ENCODE peak calls at places on chromosomes 2 and 18, in nine cellular contexts. One of them, this sample, is unnamed.

GRCh38 chr2:8544168-8544785 is 137.6 kb upstream of the ID2 start:
- DNase-seq in LoVo: no peak
- DNase-seq in GM03348: no peak
- DNase-seq in Peyer's patch: no peak
- DNase-seq in left cardiac atrium: no peak
- DNase-seq in A172: no peak
- DNase-seq in GM12865: no peak
- DNase-seq in CD4-positive, alpha-beta T cell: no peak
- DNase-seq in GM06990: no peak
- DNase-seq in this sample: peak; percentile 80

GRCh38 chr2:217988840-217989204 is 14.0 kb downstream of the TNS1 start:
- DNase-seq in GM03348: no peak
- DNase-seq in GM12865: no peak
- DNase-seq in A172: no peak
- DNase-seq in LoVo: no peak
- DNase-seq in GM06990: no peak
- DNase-seq in CD4-positive, alpha-beta T cell: no peak
- DNase-seq in Peyer's patch: no peak
- DNase-seq in left cardiac atrium: no peak
- DNase-seq in this sample: peak; percentile 82

GRCh38 chr2:4763009-4763408 is 929.2 kb upstream of the SOX11 start:
- DNase-seq in GM06990: no peak
- DNase-seq in LoVo: no peak
- DNase-seq in left cardiac atrium: peak; percentile 21
- DNase-seq in GM03348: no peak
- DNase-seq in Peyer's patch: no peak
- DNase-seq in A172: peak; percentile 31
- DNase-seq in CD4-positive, alpha-beta T cell: no peak
- DNase-seq in GM12865: no peak
- DNase-seq in this sample: no peak

GRCh38 chr2:241218131-241219029 is 29.9 kb downstream of the ANO7 start:
- DNase-seq in Peyer's patch: peak; percentile 50
- DNase-seq in GM03348: peak; percentile 78
- DNase-seq in left cardiac atrium: peak; percentile 71
- DNase-seq in GM06990: peak; percentile 55
- DNase-seq in A172: peak; percentile 38
- DNase-seq in LoVo: peak; percentile 35
- DNase-seq in GM12865: peak; percentile 50
- DNase-seq in CD4-positive, alpha-beta T cell: peak; percentile 27
- DNase-seq in this sample: peak; percentile 97

GRCh38 chr2:40653829-40654228 is 201.9 kb upstream of the SLC8A1 start:
- DNase-seq in A172: peak; percentile 13
- DNase-seq in GM12865: no peak
- DNase-seq in GM03348: peak; percentile 4
- DNase-seq in CD4-positive, alpha-beta T cell: no peak
- DNase-seq in GM06990: no peak
- DNase-seq in left cardiac atrium: no peak
- DNase-seq in Peyer's patch: no peak
- DNase-seq in LoVo: no peak
- DNase-seq in this sample: no peak

GRCh38 chr2:53600835-53601234 is 166.8 kb upstream of the CHAC2 start:
- DNase-seq in CD4-positive, alpha-beta T cell: no peak
- DNase-seq in GM12865: no peak
- DNase-seq in left cardiac atrium: no peak
- DNase-seq in LoVo: no peak
- DNase-seq in A172: peak; percentile 67
- DNase-seq in GM03348: peak; percentile 21
- DNase-seq in Peyer's patch: no peak
- DNase-seq in GM06990: no peak
- DNase-seq in this sample: no peak

GRCh38 chr18:28171837-28172236 is 5.1 kb downstream of the CDH2 start:
- DNase-seq in CD4-positive, alpha-beta T cell: no peak
- DNase-seq in GM03348: no peak
- DNase-seq in Peyer's patch: no peak
- DNase-seq in GM12865: no peak
- DNase-seq in A172: no peak
- DNase-seq in GM06990: no peak
- DNase-seq in left cardiac atrium: no peak
- DNase-seq in LoVo: no peak
- DNase-seq in this sample: no peak

GRCh38 chr2:192228685-192229084 is 34.0 kb upstream of the TMEFF2 start:
- DNase-seq in Peyer's patch: no peak
- DNase-seq in GM06990: no peak
- DNase-seq in GM12865: no peak
- DNase-seq in GM03348: no peak
- DNase-seq in LoVo: no peak
- DNase-seq in CD4-positive, alpha-beta T cell: no peak
- DNase-seq in left cardiac atrium: no peak
- DNase-seq in A172: no peak
- DNase-seq in this sample: no peak

GRCh38 chr2:239828192-239828972 is 196.8 kb downstream of the NDUFA10 start:
- DNase-seq in left cardiac atrium: no peak
- DNase-seq in GM06990: no peak
- DNase-seq in CD4-positive, alpha-beta T cell: no peak
- DNase-seq in Peyer's patch: no peak
- DNase-seq in GM03348: no peak
- DNase-seq in LoVo: no peak
- DNase-seq in A172: no peak
- DNase-seq in GM12865: no peak
- DNase-seq in this sample: peak; percentile 30

GRCh38 chr2:240993446-240994160 is 4.8 kb upstream of the SNED1 start:
- DNase-seq in left cardiac atrium: no peak
- DNase-seq in Peyer's patch: no peak
- DNase-seq in A172: no peak
- DNase-seq in GM12865: no peak
- DNase-seq in GM06990: no peak
- DNase-seq in CD4-positive, alpha-beta T cell: no peak
- DNase-seq in GM03348: no peak
- DNase-seq in LoVo: no peak
- DNase-seq in this sample: peak; percentile 47

GRCh38 chr18:45722899-45723298 is 1.1 kb upstream of the SLC14A1 start:
- DNase-seq in GM12865: peak; percentile 78
- DNase-seq in LoVo: peak; percentile 69
- DNase-seq in A172: peak; percentile 55
- DNase-seq in left cardiac atrium: peak; percentile 76
- DNase-seq in CD4-positive, alpha-beta T cell: peak; percentile 48
- DNase-seq in GM03348: peak; percentile 64
- DNase-seq in Peyer's patch: peak; percentile 56
- DNase-seq in GM06990: peak; percentile 72
- DNase-seq in this sample: peak; percentile 55

GRCh38 chr18:48293954-48294893 is 115.0 kb downstream of the ZBTB7C start:
- DNase-seq in GM12865: no peak
- DNase-seq in GM03348: no peak
- DNase-seq in Peyer's patch: no peak
- DNase-seq in LoVo: no peak
- DNase-seq in left cardiac atrium: no peak
- DNase-seq in A172: no peak
- DNase-seq in CD4-positive, alpha-beta T cell: no peak
- DNase-seq in GM06990: no peak
- DNase-seq in this sample: no peak

GRCh38 chr2:920999-921398 is 29.6 kb upstream of the SNTG2 start:
- DNase-seq in GM03348: no peak
- DNase-seq in left cardiac atrium: no peak
- DNase-seq in GM06990: no peak
- DNase-seq in LoVo: no peak
- DNase-seq in Peyer's patch: no peak
- DNase-seq in CD4-positive, alpha-beta T cell: no peak
- DNase-seq in A172: no peak
- DNase-seq in GM12865: no peak
- DNase-seq in this sample: no peak

GRCh38 chr2:196481323-196481695 is 158.2 kb upstream of the CCDC150 start:
- DNase-seq in LoVo: no peak
- DNase-seq in CD4-positive, alpha-beta T cell: no peak
- DNase-seq in Peyer's patch: no peak
- DNase-seq in left cardiac atrium: no peak
- DNase-seq in A172: no peak
- DNase-seq in GM03348: peak; percentile 75
- DNase-seq in GM12865: peak; percentile 21
- DNase-seq in GM06990: no peak
- DNase-seq in this sample: peak; percentile 57

GRCh38 chr2:136407113-136407951 is 289.4 kb upstream of the CXCR4 start:
- DNase-seq in A172: no peak
- DNase-seq in GM03348: no peak
- DNase-seq in GM12865: no peak
- DNase-seq in CD4-positive, alpha-beta T cell: no peak
- DNase-seq in left cardiac atrium: no peak
- DNase-seq in Peyer's patch: no peak
- DNase-seq in LoVo: no peak
- DNase-seq in GM06990: no peak
- DNase-seq in this sample: peak; percentile 3

GRCh38 chr2:202113571-202114142 is 40.6 kb downstream of the KIAA2012 start:
- DNase-seq in A172: no peak
- DNase-seq in left cardiac atrium: no peak
- DNase-seq in GM06990: no peak
- DNase-seq in LoVo: no peak
- DNase-seq in GM03348: peak; percentile 40
- DNase-seq in Peyer's patch: no peak
- DNase-seq in GM12865: no peak
- DNase-seq in CD4-positive, alpha-beta T cell: no peak
- DNase-seq in this sample: peak; percentile 81

GRCh38 chr2:164882276-164882675 is 40.7 kb upstream of the COBLL1 start:
- DNase-seq in GM12865: no peak
- DNase-seq in GM06990: no peak
- DNase-seq in A172: no peak
- DNase-seq in left cardiac atrium: no peak
- DNase-seq in GM03348: no peak
- DNase-seq in CD4-positive, alpha-beta T cell: no peak
- DNase-seq in Peyer's patch: no peak
- DNase-seq in LoVo: no peak
- DNase-seq in this sample: peak; percentile 10

GRCh38 chr2:127122351-127123027 is 15.5 kb upstream of the BIN1 start:
- DNase-seq in GM06990: no peak
- DNase-seq in LoVo: no peak
- DNase-seq in Peyer's patch: no peak
- DNase-seq in CD4-positive, alpha-beta T cell: no peak
- DNase-seq in left cardiac atrium: no peak
- DNase-seq in GM03348: no peak
- DNase-seq in GM12865: no peak
- DNase-seq in A172: no peak
- DNase-seq in this sample: no peak

GRCh38 chr2:9771481-9772017 is 71.7 kb upstream of the TAF1B start:
- DNase-seq in GM06990: no peak
- DNase-seq in GM03348: peak; percentile 67
- DNase-seq in GM12865: no peak
- DNase-seq in CD4-positive, alpha-beta T cell: no peak
- DNase-seq in Peyer's patch: no peak
- DNase-seq in A172: peak; percentile 88
- DNase-seq in left cardiac atrium: peak; percentile 45
- DNase-seq in LoVo: no peak
- DNase-seq in this sample: peak; percentile 99

This sample was measured in osteoblast.